ENCODE peak calls at places on chromosome 18, in seven cellular contexts. R is breast epithelium; V is ovary; H is CD8-positive, alpha-beta T cell; A is foreskin keratinocyte; M is upper lobe of right lung; C is pancreas. U is an unnamed sample.

GRCh38 chr18:76913583-76913982 is 91.2 kb downstream of the ZNF236 start:
- DNase-seq in C (no peak), V (no peak), M (no peak), A (no peak), R (no peak), H (no peak), U (no peak)

GRCh38 chr18:11689972-11690570 is 1.0 kb downstream of the GNAL start:
- DNase-seq in V (no peak), C (no peak), H (no peak), M (no peak), R (no peak), A (no peak), U (no peak)

GRCh38 chr18:36249392-36249791 is 48.1 kb upstream of the FHOD3 start:
- DNase-seq in M (no peak), V (no peak), H (no peak), C (no peak), A (no peak), R (no peak), U (no peak)

GRCh38 chr18:62420513-62421209 is 95.6 kb downstream of the TNFRSF11A start:
- DNase-seq in C (peak), H (peak), A (peak), V (no peak), R (peak), M (no peak), U (no peak)

GRCh38 chr18:22391571-22392359 is 25.9 kb downstream of the CTAGE1 start:
- DNase-seq in H (peak), C (no peak), R (peak), M (no peak), A (peak), V (no peak), U (no peak)

GRCh38 chr18:21851327-21851961 is 110.9 kb downstream of the MIB1 start:
- DNase-seq in C (no peak), V (no peak), R (no peak), M (no peak), A (no peak), H (no peak), U (no peak)

GRCh38 chr18:68033466-68033865 is 516.9 kb upstream of the DSEL start:
- DNase-seq in M (no peak), C (no peak), V (no peak), H (no peak), R (no peak), A (peak), U (no peak)

GRCh38 chr18:9434240-9434701 is 41.0 kb upstream of the RALBP1 start:
- DNase-seq in R (no peak), C (no peak), H (no peak), A (no peak), M (no peak), V (no peak), U (no peak)

GRCh38 chr18:51195602-51196115 is 1.8 kb downstream of the MEX3C start:
- DNase-seq in M (no peak), H (peak), C (peak), V (no peak), A (peak), R (peak), U (no peak)

GRCh38 chr18:49813071-49813320 is 337 bp downstream of the ACAA2 start:
- DNase-seq in C (peak), V (peak), H (no peak), A (no peak), M (peak), R (peak), U (peak)

GRCh38 chr18:36572135-36572856 is 256.5 kb downstream of the TPGS2 start:
- DNase-seq in A (no peak), H (no peak), C (peak), R (peak), V (peak), M (no peak), U (no peak)

GRCh38 chr18:77068321-77068841 is 64.2 kb downstream of the MBP start:
- DNase-seq in R (no peak), M (no peak), A (no peak), V (no peak), H (peak), C (no peak), U (no peak)

GRCh38 chr18:67694787-67695186 is 178.3 kb upstream of the DSEL start:
- DNase-seq in V (no peak), C (no peak), M (no peak), H (no peak), R (no peak), A (no peak), U (no peak)

GRCh38 chr18:36724591-36725001 is 104.2 kb downstream of the TPGS2 start:
- DNase-seq in C (no peak), R (peak), A (no peak), H (no peak), M (no peak), V (peak), U (peak)

GRCh38 chr18:50737127-50737526 is 82.7 kb downstream of the MRO start:
- DNase-seq in M (no peak), V (no peak), C (no peak), H (no peak), A (no peak), R (no peak), U (no peak)

GRCh38 chr18:24736686-24737085 is 276.2 kb downstream of the HRH4 start:
- DNase-seq in V (no peak), R (no peak), M (no peak), C (no peak), A (peak), H (no peak), U (no peak)

GRCh38 chr18:43312891-43313290 is 35.6 kb upstream of the SYT4 start:
- DNase-seq in A (no peak), V (no peak), R (no peak), M (no peak), H (no peak), C (no peak), U (no peak)

GRCh38 chr18:36187826-36188721 is 777 bp downstream of the MOCOS start:
- DNase-seq in C (peak), A (no peak), H (no peak), V (peak), R (no peak), M (peak), U (no peak)

GRCh38 chr18:61898576-61899205 is 5.9 kb upstream of the RNF152 start:
- DNase-seq in H (no peak), R (no peak), V (no peak), C (no peak), M (no peak), A (peak), U (no peak)

GRCh38 chr18:42114310-42114943 is 159.4 kb downstream of the PIK3C3 start:
- DNase-seq in C (peak), R (peak), A (peak), V (peak), M (no peak), H (peak), U (no peak)

GRCh38 chr18:41146301-41146700 is 808.7 kb upstream of the PIK3C3 start:
- DNase-seq in M (no peak), V (no peak), H (no peak), A (no peak), R (no peak), C (no peak), U (no peak)

GRCh38 chr18:13464432-13465125 is 246.0 kb downstream of the LDLRAD4 start:
- DNase-seq in A (no peak), H (peak), R (peak), C (no peak), V (no peak), M (peak), U (peak)

GRCh38 chr18:5973079-5973478 is 77.8 kb upstream of the TMEM200C start:
- DNase-seq in A (no peak), H (no peak), R (no peak), C (no peak), V (no peak), M (no peak), U (no peak)

GRCh38 chr18:55321268-55322175 is 266.5 kb downstream of the TCF4 start:
- DNase-seq in H (no peak), A (peak), C (peak), R (peak), M (peak), V (peak), U (peak)

GRCh38 chr18:77032121-77032758 is 100.3 kb downstream of the MBP start:
- DNase-seq in A (no peak), R (no peak), H (no peak), M (no peak), C (no peak), V (no peak), U (no peak)

GRCh38 chr18:36314098-36314497 is 16.6 kb downstream of the FHOD3 start:
- DNase-seq in V (no peak), M (no peak), A (no peak), C (no peak), H (no peak), R (no peak), U (no peak)

GRCh38 chr18:50338122-50338521 is 36.7 kb upstream of the SKA1 start:
- DNase-seq in A (no peak), M (no peak), H (no peak), C (no peak), R (no peak), V (no peak), U (no peak)

GRCh38 chr18:46877329-46877987 is 39.8 kb downstream of the PIAS2 start:
- DNase-seq in C (no peak), A (no peak), V (no peak), R (no peak), M (no peak), H (no peak), U (no peak)

GRCh38 chr18:8705280-8705940 is at the start of gene MTCL1:
- DNase-seq in C (peak), V (no peak), M (peak), H (no peak), R (no peak), A (no peak), U (peak)

GRCh38 chr18:13502585-13502984 is 223.8 kb downstream of the FAM210A start:
- DNase-seq in V (peak), A (no peak), H (no peak), C (no peak), R (no peak), M (no peak), U (no peak)

GRCh38 chr18:24657461-24657860 is 197.0 kb downstream of the HRH4 start:
- DNase-seq in M (no peak), R (no peak), V (no peak), H (no peak), C (no peak), A (no peak), U (no peak)

GRCh38 chr18:69992776-69993175 is 45.1 kb upstream of the CD226 start:
- DNase-seq in R (no peak), H (no peak), C (no peak), M (no peak), V (no peak), A (peak), U (peak)

GRCh38 chr18:79129120-79129519 is 59.9 kb downstream of the ATP9B start:
- DNase-seq in H (no peak), C (no peak), R (no peak), A (no peak), V (no peak), M (no peak), U (no peak)

DNA sequence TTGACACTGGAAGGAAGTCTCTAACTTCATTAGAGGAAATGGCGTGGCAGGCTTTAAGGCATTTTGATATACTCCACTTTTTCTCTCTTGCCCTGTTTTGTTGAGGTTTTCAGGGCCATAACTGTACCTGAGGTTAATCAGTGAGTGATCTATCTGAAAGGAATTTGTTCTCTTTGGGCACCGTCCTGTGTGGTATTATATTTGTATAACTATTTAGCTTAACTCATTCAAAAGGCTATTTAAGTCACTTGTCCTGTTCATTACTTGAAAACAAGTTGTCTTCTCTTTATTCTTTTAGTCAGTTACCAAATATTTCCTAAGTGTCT is 180.4 kb downstream of the NEDD4L start:
- DNase-seq in H (no peak), R (no peak), V (no peak), C (no peak), M (no peak), A (no peak), U (no peak)
- H3K27ac ChIP-seq in H (no peak), R (peak), V (no peak), C (peak), M (peak), A (peak), U (no peak)

DNA sequence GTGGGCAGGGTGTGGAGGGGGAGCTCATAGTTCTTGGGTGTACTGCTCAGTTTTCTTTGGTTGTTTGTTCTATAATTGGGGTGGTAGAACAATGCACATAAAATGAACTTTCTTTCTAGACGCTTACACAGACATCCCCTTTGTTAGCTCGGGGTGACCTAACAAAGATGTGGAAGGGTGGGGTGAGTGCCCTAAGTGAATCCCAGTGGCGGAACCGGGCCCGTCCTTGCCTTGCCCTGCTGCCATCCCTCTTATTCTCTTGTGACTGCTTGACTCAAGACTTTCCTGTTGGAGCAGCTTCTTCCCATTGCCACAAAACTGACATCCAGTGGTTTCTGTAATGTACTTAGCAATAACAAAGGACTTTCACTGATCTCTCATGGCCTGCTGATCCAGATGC is 268.1 kb downstream of the PTGR3 start:
- DNase-seq in A (no peak), C (no peak), M (no peak), V (no peak), R (no peak), H (no peak), U (no peak)
- H3K27ac ChIP-seq in A (no peak), C (no peak), M (no peak), V (no peak), R (no peak), H (no peak), U (peak)

DNA sequence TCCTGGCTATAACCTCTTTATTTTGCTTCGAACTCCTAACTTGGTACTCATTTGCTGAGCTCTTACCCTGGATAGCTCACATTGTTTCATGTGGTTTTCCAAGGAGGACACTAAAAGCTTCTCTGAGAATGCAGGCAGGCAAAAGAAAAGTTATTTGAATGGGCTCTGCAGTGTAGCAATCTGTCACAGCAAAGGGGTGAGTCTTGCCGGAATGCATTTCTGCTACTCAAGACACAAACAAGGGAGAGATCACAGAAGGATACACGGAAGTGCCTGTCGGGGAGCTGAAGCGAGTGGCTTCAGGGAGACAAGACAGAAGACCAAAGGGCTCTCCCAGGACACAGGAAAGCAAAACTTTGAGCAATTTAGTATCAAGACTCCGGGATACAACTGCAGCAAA is 265.3 kb downstream of the SS18 start:
- DNase-seq in M (no peak), R (no peak), H (no peak), V (no peak), A (no peak), C (no peak), U (no peak)
- H3K27ac ChIP-seq in M (no peak), R (no peak), H (no peak), V (no peak), A (no peak), C (no peak), U (no peak)

GRCh38 chr18:48769006-48769646 is 181.6 kb downstream of the SMAD7 start:
- DNase-seq in A (no peak), R (no peak), H (no peak), C (no peak), M (no peak), V (no peak), U (no peak)

GRCh38 chr18:48773821-48774220 is 176.9 kb downstream of the SMAD7 start:
- DNase-seq in C (no peak), R (no peak), M (no peak), A (no peak), V (no peak), H (no peak), U (no peak)

GRCh38 chr18:48772457-48772856 is 178.3 kb downstream of the SMAD7 start:
- DNase-seq in C (no peak), H (no peak), R (no peak), V (no peak), A (no peak), M (no peak), U (no peak)

GRCh38 chr18:48770243-48770642 is 180.5 kb downstream of the SMAD7 start:
- DNase-seq in A (no peak), H (no peak), C (no peak), M (no peak), R (no peak), V (no peak), U (no peak)

GRCh38 chr18:48771641-48772380 is 179.0 kb downstream of the SMAD7 start:
- DNase-seq in C (no peak), V (no peak), M (no peak), A (no peak), H (no peak), R (peak), U (no peak)
- H3K27ac ChIP-seq in C (no peak), V (no peak), M (peak), A (no peak), H (no peak), R (peak), U (no peak)